ENCODE peak calls at places on chromosomes 3 and 15, in six cellular contexts. O, X, Y, T, K and A are unnamed samples.

GRCh38 chr3:4666078-4666477 is 172.9 kb downstream of the ITPR1 start:
- DNase-seq in T (no peak), O (no peak), Y (no peak), X (no peak), K (no peak), A (no peak)

GRCh38 chr3:178421069-178421468 is 115.2 kb upstream of the KCNMB2 start:
- DNase-seq in T (no peak), O (no peak), X (no peak), Y (no peak), K (peak; percentile 19), A (no peak)

GRCh38 chr15:89371145-89372044 is 36.8 kb upstream of the POLG start:
- DNase-seq in Y (no peak), T (no peak), X (no peak), O (no peak), K (no peak), A (no peak)

GRCh38 chr3:100260081-100260684 is 609 bp upstream of the TBC1D23 start:
- DNase-seq in Y (no peak), T (peak; percentile 27), X (no peak), O (no peak), K (peak; percentile 9), A (no peak)

GRCh38 chr3:24850245-24850644 is 355.6 kb upstream of the THRB start:
- DNase-seq in T (no peak), X (no peak), K (no peak), O (no peak), Y (no peak), A (no peak)

GRCh38 chr3:108389361-108389760 is 93.0 kb downstream of the HHLA2 start:
- DNase-seq in O (no peak), K (no peak), Y (no peak), T (no peak), X (no peak), A (no peak)

GRCh38 chr3:119647843-119648575 is 12.4 kb downstream of the POPDC2 start:
- DNase-seq in X (no peak), Y (no peak), K (no peak), T (no peak), O (no peak), A (no peak)

GRCh38 chr3:171753665-171754408 is 56.4 kb downstream of the PLD1 start:
- DNase-seq in Y (no peak), O (no peak), T (no peak), X (peak; percentile 49), K (no peak), A (no peak)

GRCh38 chr15:72358532-72359180 is 17.2 kb downstream of the HEXA start:
- DNase-seq in K (no peak), O (no peak), X (peak; percentile 23), Y (no peak), T (no peak), A (no peak)

GRCh38 chr3:155241559-155241958 is 51.9 kb downstream of the STRIT1 start:
- DNase-seq in O (no peak), X (no peak), T (no peak), Y (no peak), K (no peak), A (no peak)

GRCh38 chr3:58241321-58242044 is 3.9 kb downstream of the ABHD6 start:
- DNase-seq in X (no peak), Y (no peak), T (no peak), K (no peak), O (no peak), A (no peak)

GRCh38 chr3:94167796-94168195 is 104.9 kb downstream of the NSUN3 start:
- DNase-seq in T (no peak), Y (no peak), X (no peak), K (no peak), O (no peak), A (no peak)

GRCh38 chr3:126292318-126293070 is 64.7 kb downstream of the KLF15 start:
- DNase-seq in X (no peak), K (no peak), T (no peak), O (no peak), Y (no peak), A (no peak)

GRCh38 chr3:46699846-46700523 is 1.2 kb upstream of the TMIE start:
- DNase-seq in T (peak; percentile 23), O (no peak), K (no peak), X (no peak), Y (no peak), A (no peak)

GRCh38 chr3:5010706-5011554 is 31.7 kb downstream of the BHLHE40 start:
- DNase-seq in O (no peak), X (no peak), K (no peak), Y (no peak), T (no peak), A (no peak)

GRCh38 chr3:147387550-147388394 is 18.6 kb downstream of the ZIC4 start:
- DNase-seq in T (no peak), X (no peak), O (no peak), Y (no peak), K (no peak), A (no peak)

GRCh38 chr3:45560270-45561020 is 34.1 kb upstream of the LIMD1 start:
- DNase-seq in K (no peak), O (no peak), Y (no peak), X (no peak), T (peak; percentile 64), A (peak; percentile 31)

GRCh38 chr3:72351536-72351935 is 496.7 kb downstream of the SHQ1 start:
- DNase-seq in T (no peak), X (no peak), K (no peak), Y (no peak), O (no peak), A (no peak)

GRCh38 chr3:173586176-173586575 is 188.6 kb downstream of the NLGN1 start:
- DNase-seq in K (no peak), X (no peak), Y (no peak), T (no peak), O (no peak), A (no peak)

GRCh38 chr3:119276657-119277056 is 17.5 kb upstream of the ARHGAP31 start:
- DNase-seq in X (no peak), Y (no peak), K (no peak), T (no peak), O (no peak), A (no peak)

GRCh38 chr15:80549191-80549590 is 145.0 kb downstream of the ARNT2 start:
- DNase-seq in Y (no peak), O (no peak), T (no peak), K (no peak), X (peak; percentile 48), A (no peak)

GRCh38 chr3:39343076-39343717 is 13.7 kb downstream of the CCR8 start:
- DNase-seq in K (no peak), T (no peak), X (no peak), O (no peak), Y (no peak), A (no peak)